ENCODE peak calls at places on chromosome 1, in four cellular contexts. C is tibial nerve, M is left ventricle myocardium inferior, T is uterus. F is an unnamed sample.

GRCh38 chr1:158203693-158204457 is 23.2 kb downstream of the CD1D start:
- DNase-seq in C (peak), M (no peak), T (no peak), F (peak)

GRCh38 chr1:19424651-19425570 is 60.4 kb downstream of the CAPZB start:
- DNase-seq in C (no peak), M (no peak), T (no peak), F (no peak)

GRCh38 chr1:110502402-110502801 is 16.6 kb downstream of the KCNA10 start:
- DNase-seq in C (no peak), M (no peak), T (no peak), F (no peak)

GRCh38 chr1:18629659-18630510 is 761 bp upstream of the PAX7 start:
- DNase-seq in C (no peak), M (no peak), T (no peak), F (no peak)

GRCh38 chr1:243851129-243851756 is 1.2 kb upstream of the AKT3 start:
- DNase-seq in C (no peak), M (no peak), T (no peak), F (peak)

GRCh38 chr1:24186993-24187790 is at the start of gene IFNLR1:
- DNase-seq in C (no peak), M (peak), T (peak), F (peak)

GRCh38 chr1:203569490-203570318 is 56.9 kb upstream of the ATP2B4 start:
- DNase-seq in C (no peak), M (no peak), T (no peak), F (no peak)

GRCh38 chr1:64470670-64471217 is 815 bp downstream of the CACHD1 start:
- DNase-seq in C (no peak), M (peak), T (peak), F (peak)

GRCh38 chr1:20102875-20103274 is 16.5 kb downstream of the PLA2G2D start:
- DNase-seq in C (no peak), M (no peak), T (no peak), F (no peak)

GRCh38 chr1:98706173-98706848 is 44.8 kb downstream of the SNX7 start:
- DNase-seq in C (no peak), M (no peak), T (no peak), F (no peak)

GRCh38 chr1:48422009-48422408 is 50.0 kb downstream of the SPATA6 start:
- DNase-seq in C (no peak), M (no peak), T (no peak), F (no peak)

GRCh38 chr1:203477748-203478147 is 2.1 kb downstream of the PRELP start:
- DNase-seq in C (no peak), M (no peak), T (no peak), F (peak)

GRCh38 chr1:212118167-212118871 is 82.8 kb downstream of the DTL start:
- DNase-seq in C (no peak), M (no peak), T (no peak), F (no peak)

GRCh38 chr1:200176798-200177197 is 149.3 kb downstream of the NR5A2 start:
- DNase-seq in C (no peak), M (no peak), T (no peak), F (no peak)

GRCh38 chr1:170939476-170939875 is 4.1 kb downstream of the MROH9 start:
- DNase-seq in C (no peak), M (no peak), T (no peak), F (no peak)

GRCh38 chr1:160209041-160209655 is 4.0 kb downstream of the PEA15 start:
- DNase-seq in C (no peak), M (no peak), T (no peak), F (no peak)

GRCh38 chr1:20896824-20897223 is 109.7 kb upstream of the HP1BP3 start:
- DNase-seq in C (no peak), M (no peak), T (no peak), F (no peak)

GRCh38 chr1:84247425-84248220 is 53.9 kb upstream of the SAMD13 start:
- DNase-seq in C (no peak), M (no peak), T (no peak), F (no peak)

GRCh38 chr1:77976433-77977076 is 2.3 kb downstream of the FUBP1 start:
- DNase-seq in C (no peak), M (no peak), T (no peak), F (peak)

GRCh38 chr1:15513192-15513591 is 10.8 kb downstream of the CASP9 start:
- DNase-seq in C (no peak), M (no peak), T (no peak), F (no peak)

GRCh38 chr1:221940631-221941030 is 198.7 kb upstream of the DUSP10 start:
- DNase-seq in C (no peak), M (no peak), T (no peak), F (no peak)

GRCh38 chr1:150221552-150221951 is 14.4 kb downstream of the ANP32E start:
- DNase-seq in C (no peak), M (no peak), T (no peak), F (peak)

GRCh38 chr1:64006276-64007051 is 197.0 kb upstream of the UBE2U start:
- DNase-seq in C (no peak), M (no peak), T (no peak), F (no peak)

GRCh38 chr1:56491441-56491840 is 87.9 kb downstream of the PLPP3 start:
- DNase-seq in C (peak), M (no peak), T (no peak), F (no peak)

GRCh38 chr1:78401148-78401547 is 89.6 kb upstream of the PTGFR start:
- DNase-seq in C (no peak), M (no peak), T (no peak), F (peak)

GRCh38 chr1:247375747-247376146 is 40.2 kb upstream of the NLRP3 start:
- DNase-seq in C (no peak), M (no peak), T (no peak), F (no peak)

GRCh38 chr1:154744352-154744751 is 125.7 kb downstream of the KCNN3 start:
- DNase-seq in C (no peak), M (no peak), T (no peak), F (no peak)

GRCh38 chr1:93597697-93598096 is 83.9 kb downstream of the BCAR3 start:
- DNase-seq in C (no peak), M (peak), T (no peak), F (no peak)

GRCh38 chr1:168520832-168521231 is 23.0 kb downstream of the XCL2 start:
- DNase-seq in C (no peak), M (no peak), T (no peak), F (no peak)

GRCh38 chr1:14571810-14572767 is 26.4 kb upstream of the KAZN start:
- DNase-seq in C (no peak), M (no peak), T (no peak), F (peak)

GRCh38 chr1:213686983-213687382 is 300.8 kb upstream of the PROX1 start:
- DNase-seq in C (no peak), M (no peak), T (no peak), F (no peak)

GRCh38 chr1:41868241-41868953 is 50.3 kb downstream of the HIVEP3 start:
- DNase-seq in C (no peak), M (no peak), T (no peak), F (peak)
- TF ChIP-seq CTCF in C (no peak), M (no peak), T (no peak), F (peak)

DNA sequence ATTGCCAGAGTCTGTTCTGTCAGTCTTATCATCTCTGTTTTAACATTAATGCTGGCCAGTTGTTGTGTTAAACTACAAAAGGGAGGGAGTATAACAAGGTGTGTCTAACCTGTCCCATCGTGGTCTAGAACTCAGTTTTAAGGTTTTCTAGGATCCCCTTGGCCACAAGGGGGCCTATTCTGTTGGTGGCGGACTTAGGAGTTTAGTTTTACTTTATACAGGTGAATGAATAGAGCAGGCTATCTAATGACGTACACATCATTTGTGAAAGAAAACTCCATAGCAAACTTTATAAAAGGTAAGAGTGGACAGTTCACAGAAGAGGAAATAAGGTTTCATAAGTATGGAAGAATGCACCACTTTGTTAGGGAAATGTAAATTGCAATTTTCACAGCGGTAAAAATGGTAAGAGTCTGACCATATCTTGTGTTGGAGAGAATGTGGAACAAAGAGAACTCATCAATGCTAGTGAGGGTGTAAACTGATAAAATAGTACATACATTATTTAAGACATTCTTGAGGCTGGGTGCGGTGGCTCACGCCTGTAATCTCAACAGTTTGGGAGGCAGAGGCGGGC is 2.5 kb upstream of the ATF6 start:
- DNase-seq in C (no peak), M (no peak), T (no peak), F (peak)
- H3K4me3 ChIP-seq in C (no peak), M (no peak), T (no peak), F (no peak)

GRCh38 chr1:229122606-229123005 is 148.3 kb upstream of the RAB4A start:
- DNase-seq in C (no peak), M (no peak), T (no peak), F (no peak)

GRCh38 chr1:229128209-229128608 is 142.7 kb upstream of the RAB4A start:
- DNase-seq in C (no peak), M (no peak), T (no peak), F (no peak)

GRCh38 chr1:229121845-229122436 is 149.0 kb upstream of the RAB4A start:
- DNase-seq in C (no peak), M (no peak), T (no peak), F (no peak)

GRCh38 chr1:229127301-229127700 is 143.6 kb upstream of the RAB4A start:
- DNase-seq in C (no peak), M (no peak), T (no peak), F (peak)

GRCh38 chr1:229124471-229125198 is 146.3 kb upstream of the RAB4A start:
- DNase-seq in C (no peak), M (no peak), T (no peak), F (no peak)
- TF ChIP-seq CTCF in C (no peak), M (no peak), T (no peak), F (no peak)

GRCh38 chr1:85438353-85438752 is 26.6 kb downstream of the DDAH1 start:
- DNase-seq in C (no peak), M (no peak), T (no peak), F (no peak)
- H3K4me3 ChIP-seq in C (no peak), M (no peak), T (no peak), F (no peak)

GRCh38 chr1:44783697-44784093 is 4.3 kb downstream of the BEST4 start:
- DNase-seq in C (no peak), M (no peak), T (no peak), F (no peak)

GRCh38 chr1:44784094-44785026 is 3.6 kb downstream of the BEST4 start:
- DNase-seq in C (no peak), M (no peak), T (peak), F (peak)

GRCh38 chr1:44786138-44786840 is 1.7 kb downstream of the BEST4 start:
- DNase-seq in C (no peak), M (peak), T (peak), F (peak)

GRCh38 chr1:44785501-44786137 is 2.4 kb downstream of the BEST4 start:
- DNase-seq in C (no peak), M (no peak), T (no peak), F (no peak)

DNA sequence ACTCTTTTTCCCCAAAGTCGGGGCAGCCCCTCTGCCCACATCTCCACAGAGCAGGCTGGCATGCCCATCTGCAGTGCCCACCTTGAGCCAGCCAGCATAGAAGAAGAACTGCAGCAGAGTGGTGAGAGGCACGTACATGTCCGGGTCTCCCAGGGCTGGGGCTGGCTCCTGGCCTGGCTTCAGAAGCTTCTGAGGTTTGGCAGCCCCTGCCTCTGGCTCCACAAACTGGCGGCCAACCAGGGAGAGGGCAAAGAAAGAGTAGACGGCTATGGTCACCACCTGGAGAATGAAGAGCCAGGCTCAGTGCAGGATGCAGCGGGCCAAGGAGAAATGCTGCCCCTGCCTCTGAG is 3.0 kb downstream of the BEST4 start:
- DNase-seq in C (no peak), M (no peak), T (no peak), F (no peak)
- TF ChIP-seq CTCF in C (no peak), M (no peak), T (no peak), F (no peak)

DNA sequence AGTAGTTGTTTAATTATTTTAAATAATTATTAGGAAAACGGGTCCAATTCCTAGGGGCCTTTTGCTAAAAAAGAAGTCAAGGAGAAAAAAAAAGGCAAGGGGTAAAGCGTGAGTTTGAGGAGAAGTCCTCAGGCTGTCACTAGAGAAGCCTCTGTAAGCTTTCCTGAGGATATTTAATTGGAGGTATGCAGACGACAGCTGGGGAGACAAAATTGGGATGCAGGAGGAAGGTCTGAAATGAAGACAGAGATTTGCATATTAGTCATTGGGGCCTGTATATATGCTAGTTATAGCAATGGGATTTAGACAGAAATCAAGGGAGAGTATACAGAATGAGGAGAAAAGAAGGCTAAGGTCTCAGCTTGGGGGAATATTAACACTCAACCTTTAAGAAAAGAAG is 8.6 kb downstream of the ATP6V1G3 start:
- DNase-seq in C (no peak), M (no peak), T (no peak), F (no peak)
- H3K4me3 ChIP-seq in C (no peak), M (no peak), T (no peak), F (no peak)

DNA sequence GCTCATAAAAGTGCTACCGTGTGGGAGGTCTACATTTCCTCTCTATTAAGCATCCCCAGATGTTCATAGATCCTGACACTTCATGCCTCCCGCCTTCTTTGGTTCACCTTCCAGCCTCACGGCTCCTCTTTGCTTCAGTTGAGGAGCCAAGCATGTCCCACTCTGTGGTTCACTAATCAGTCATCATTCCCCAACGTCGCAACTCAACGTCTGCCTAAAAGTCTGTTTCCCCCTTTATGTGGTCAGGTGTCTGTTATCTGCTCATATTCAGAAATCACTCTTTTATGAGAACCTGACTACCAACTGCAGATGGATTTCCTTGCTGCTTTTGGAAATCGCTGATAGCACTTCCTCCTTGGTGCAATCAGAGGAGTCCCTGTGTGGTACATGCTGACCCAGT is 94.1 kb upstream of the VANGL1 start:
- DNase-seq in C (no peak), M (no peak), T (no peak), F (no peak)
- TF ChIP-seq CTCF in C (no peak), M (no peak), T (no peak), F (no peak)

GRCh38 chr1:198622532-198623218 is 16.2 kb upstream of the PTPRC start:
- DNase-seq in C (no peak), M (no peak), T (no peak), F (peak)
- H3K4me3 ChIP-seq in C (no peak), M (no peak), T (no peak), F (peak)

DNA sequence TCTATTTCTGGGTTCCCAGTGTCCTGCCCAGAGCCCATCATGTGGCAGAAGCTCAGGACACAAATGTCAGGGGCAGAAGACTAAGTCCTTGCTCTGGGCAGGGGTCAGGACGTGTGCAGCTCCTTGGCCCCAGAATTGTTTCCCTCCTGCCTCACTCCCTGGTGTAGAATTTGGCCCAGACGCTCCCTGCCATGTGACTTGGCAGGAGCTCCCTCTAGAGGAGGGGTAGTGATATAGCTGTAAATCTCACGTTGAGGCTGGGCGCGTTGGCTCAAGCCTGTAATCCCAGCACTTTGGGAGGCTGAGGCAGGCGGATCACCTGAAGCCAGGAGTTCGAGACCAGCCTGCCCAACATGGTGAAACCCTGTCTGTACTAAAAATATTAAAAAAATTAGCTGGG is 91.2 kb downstream of the UBIAD1 start:
- DNase-seq in C (no peak), M (no peak), T (no peak), F (peak)
- TF ChIP-seq CTCF in C (no peak), M (no peak), T (no peak), F (peak)

GRCh38 chr1:238722812-238723211 is 663.6 kb upstream of the CHRM3 start:
- DNase-seq in C (no peak), M (no peak), T (no peak), F (no peak)

GRCh38 chr1:238727670-238728069 is 658.7 kb upstream of the CHRM3 start:
- DNase-seq in C (no peak), M (no peak), T (no peak), F (no peak)
- H3K4me3 ChIP-seq in C (no peak), M (no peak), T (no peak), F (no peak)